ENCODE peak calls at places on chromosomes 5 and 9, in four cellular contexts. R, S, D and B are unnamed samples.

GRCh38 chr5:85466423-85466822 is 1081.7 kb upstream of the EDIL3 start:
- DNase-seq in R (no peak), S (no peak), D (no peak), B (no peak)

GRCh38 chr5:132566657-132567056 is 9.9 kb downstream of the RAD50 start:
- DNase-seq in R (no peak), S (no peak), D (no peak), B (no peak)

GRCh38 chr5:102670224-102670836 is 84.8 kb upstream of the PAM start:
- DNase-seq in R (no peak), S (peak; percentile 60), D (no peak), B (no peak)

GRCh38 chr5:115685966-115686691 is 60.3 kb upstream of the TMED7 start:
- DNase-seq in R (peak; percentile 66), S (no peak), D (no peak), B (no peak)

GRCh38 chr9:92723299-92723625 is 41.4 kb downstream of the BICD2 start:
- DNase-seq in R (no peak), S (no peak), D (no peak), B (no peak)

GRCh38 chr9:37034320-37034937 is 361 bp upstream of the PAX5 start:
- DNase-seq in R (no peak), S (peak; percentile 84), D (no peak), B (no peak)

GRCh38 chr5:72281764-72282499 is 38.1 kb downstream of the MRPS27 start:
- DNase-seq in R (no peak), S (no peak), D (no peak), B (no peak)

GRCh38 chr9:15999422-16000339 is 446.8 kb downstream of the CCDC171 start:
- DNase-seq in R (no peak), S (no peak), D (no peak), B (peak; percentile 79)

GRCh38 chr9:108072740-108073139 is 583.2 kb upstream of the KLF4 start:
- DNase-seq in R (no peak), S (no peak), D (no peak), B (no peak)

GRCh38 chr5:19837536-19838179 is 150.3 kb downstream of the CDH18 start:
- DNase-seq in R (no peak), S (no peak), D (no peak), B (no peak)

GRCh38 chr9:98234231-98234825 is 21.1 kb downstream of the TBC1D2 start:
- DNase-seq in R (peak; percentile 18), S (no peak), D (no peak), B (no peak)
- TF ChIP-seq CTCF in R (no peak), S (peak; percentile 18), D (no peak), B (no peak)

DNA sequence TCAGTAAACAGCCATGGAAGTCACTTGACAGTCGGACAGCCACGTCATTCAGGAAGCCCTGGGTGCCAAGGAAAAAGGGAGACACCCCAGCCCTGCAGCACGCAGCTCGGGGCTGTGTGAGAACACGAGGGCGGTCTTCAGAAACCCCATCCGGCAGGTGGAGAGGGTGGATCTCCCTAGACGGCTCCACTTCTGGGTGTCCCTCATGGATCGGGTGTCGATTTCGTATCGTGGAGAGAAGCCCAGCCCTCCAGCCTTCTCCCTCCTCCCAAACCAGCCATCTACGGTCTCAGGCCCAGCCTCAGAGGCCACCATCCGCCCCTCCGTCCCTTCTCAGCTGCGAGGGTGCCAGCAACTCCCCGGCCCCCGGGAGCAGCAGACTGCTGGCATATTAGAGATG is 65.5 kb upstream of the BARHL1 start:
- DNase-seq in R (no peak), S (no peak), D (no peak), B (no peak)
- H3K27me3 ChIP-seq in R (peaks cover 33% of the 10 kb centered on the region), S (no peaks in the 10 kb centered on the region), D (no peaks in the 10 kb centered on the region), B (peaks cover 6% of the 10 kb centered on the region)

DNA sequence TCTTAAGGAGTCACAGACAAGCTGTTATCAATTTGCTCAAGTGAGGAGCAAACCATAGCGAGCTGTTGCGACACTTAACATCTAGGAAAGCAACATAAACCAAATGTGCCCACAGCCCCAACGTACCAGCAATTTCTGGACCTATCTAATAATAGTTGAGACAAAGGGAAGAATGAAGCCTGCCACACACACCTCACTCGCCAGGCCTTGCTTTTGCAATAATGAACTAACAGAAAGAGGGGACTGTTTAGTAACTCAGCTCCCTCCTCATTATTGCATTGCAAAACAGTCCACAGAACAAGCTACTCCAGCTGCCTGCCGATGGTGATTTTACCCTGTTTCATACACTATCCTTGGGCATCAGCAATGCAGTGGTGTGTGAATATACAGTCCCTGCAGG is 364.3 kb upstream of the PDE4D start:
- DNase-seq in R (no peak), S (no peak), D (no peak), B (no peak)
- H3K4me3 ChIP-seq in R (no peak overlapping the region), S (no peak overlapping the region), D (no peak overlapping the region), B (no peak overlapping the region)

DNA sequence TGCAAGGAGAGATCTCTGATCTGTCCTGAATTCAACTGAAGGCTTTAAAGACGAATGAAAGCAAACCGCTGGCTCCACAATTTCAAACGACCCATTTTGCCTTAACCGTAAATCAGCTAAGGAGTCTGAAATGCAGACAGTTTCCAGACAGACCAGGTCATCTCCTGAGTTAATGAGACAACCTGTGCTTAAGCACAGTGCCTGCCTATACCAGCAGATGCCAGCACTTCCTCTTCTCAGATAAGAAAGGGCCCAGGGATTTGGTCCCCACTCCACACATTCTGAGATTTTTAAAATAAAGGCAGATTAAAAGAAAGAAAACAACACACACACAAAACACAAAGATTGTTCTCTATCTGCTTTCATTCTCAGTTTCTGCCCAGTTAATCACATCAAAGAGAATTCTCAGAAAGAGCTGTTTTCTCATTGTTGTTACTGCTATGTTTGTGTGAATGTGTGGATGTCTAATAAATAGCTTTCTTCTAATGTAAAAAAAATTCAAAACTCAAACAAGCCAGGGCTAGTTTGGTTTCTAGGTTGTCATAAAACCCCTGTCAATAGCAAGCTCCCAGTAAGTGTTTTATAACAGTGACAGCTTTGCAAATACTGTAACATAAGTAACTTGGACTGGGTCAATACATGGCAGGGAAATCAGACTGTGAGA is 157.7 kb upstream of the SLC24A2 start:
- DNase-seq in R (no peak), S (peak; percentile 56), D (no peak), B (no peak)
- TF ChIP-seq CTCF in R (no peak), S (peak; percentile 60), D (no peak), B (peak; percentile 75)

DNA sequence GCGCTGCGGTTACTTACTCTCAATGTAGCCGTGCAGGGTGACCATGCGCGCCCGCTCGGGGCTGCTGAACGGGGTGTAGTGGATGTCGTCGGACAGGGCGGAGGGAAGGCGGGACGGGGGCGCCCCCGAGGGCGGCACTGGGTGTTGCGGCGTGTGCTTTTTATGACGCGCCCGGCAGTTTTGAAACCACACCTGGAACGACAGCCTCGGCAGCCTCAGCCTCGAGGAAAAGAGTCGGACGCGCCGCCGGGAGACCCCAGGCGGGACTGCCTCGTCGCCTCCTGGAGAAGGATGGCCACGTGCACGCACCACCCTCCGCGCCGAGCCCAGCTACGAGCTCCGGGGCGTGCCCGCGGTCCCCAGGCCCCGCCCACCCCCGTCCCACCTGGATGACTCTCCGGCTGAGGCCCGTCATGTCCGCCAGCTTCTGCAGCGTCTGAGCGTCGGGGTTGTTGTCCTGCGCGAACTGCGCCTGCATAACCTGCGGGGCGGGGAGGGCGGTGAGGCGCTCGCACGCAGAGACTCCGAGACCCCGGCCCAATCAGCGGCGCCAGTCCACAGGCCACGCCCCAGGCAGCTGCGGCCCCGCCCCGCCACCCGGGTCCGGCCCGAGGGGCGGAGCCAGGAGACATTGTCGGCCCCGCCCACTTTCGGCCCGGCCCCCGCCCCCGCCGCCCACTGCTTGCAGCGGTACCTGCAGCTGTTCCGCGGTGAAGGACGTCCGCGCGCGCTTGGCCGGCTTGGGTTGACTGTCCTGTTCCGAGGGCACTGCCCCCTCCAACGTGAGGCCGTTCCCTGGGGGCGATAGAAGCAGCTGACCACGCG is 15.0 kb downstream of the LHX6 start:
- DNase-seq in R (peak; percentile 47), S (peak; percentile 93), D (no peak), B (no peak)
- H3K27me3 ChIP-seq in R (peaks cover 80% of the 10 kb centered on the region), S (peaks cover 94% of the 10 kb centered on the region), D (peaks cover 16% of the 10 kb centered on the region), B (peaks cover 79% of the 10 kb centered on the region)

GRCh38 chr5:134174841-134175839 is 1.6 kb downstream of the SKP1 start:
- DNase-seq in R (no peak), S (peak; percentile 28), D (no peak), B (no peak)
- H3K4me3 ChIP-seq in R (peak overlapping the region; percentile 92), S (peak overlapping the region; percentile 76), D (peak overlapping the region; percentile 98), B (peak overlapping the region; percentile 91)

GRCh38 chr5:66742083-66742895 is 146.1 kb downstream of the MAST4 start:
- DNase-seq in R (no peak), S (peak; percentile 45), D (no peak), B (no peak)
- TF ChIP-seq CTCF in R (no peak), S (peak; percentile 46), D (no peak), B (peak; percentile 38)